ENCODE peak calls at places on chromosomes 6 and 20, in four cellular contexts. One of them, this sample, is unnamed.

GRCh38 chr6:158047120-158047518 is 65.5 kb downstream of the SYNJ2 start:
- DNase-seq in right lobe of liver: no peak
- DNase-seq in K562: no peak
- DNase-seq in astrocyte of the cerebellum: peak; percentile 56
- DNase-seq in this sample: peak; percentile 66

GRCh38 chr20:45328451-45328850 is 19.8 kb downstream of the SDC4 start:
- DNase-seq in right lobe of liver: no peak
- DNase-seq in astrocyte of the cerebellum: no peak
- DNase-seq in K562: no peak
- DNase-seq in this sample: no peak

GRCh38 chr20:44601801-44602204 is 19.4 kb downstream of the PKIG start:
- DNase-seq in astrocyte of the cerebellum: peak; percentile 77
- DNase-seq in K562: no peak
- DNase-seq in right lobe of liver: no peak
- DNase-seq in this sample: no peak

GRCh38 chr6:37033255-37033654 is 27.8 kb downstream of the FGD2 start:
- DNase-seq in astrocyte of the cerebellum: no peak
- DNase-seq in K562: peak; percentile 51
- DNase-seq in right lobe of liver: no peak
- DNase-seq in this sample: no peak

GRCh38 chr6:129778793-129779192 is 68.8 kb upstream of the ARHGAP18 start:
- DNase-seq in K562: no peak
- DNase-seq in astrocyte of the cerebellum: no peak
- DNase-seq in right lobe of liver: no peak
- DNase-seq in this sample: no peak

GRCh38 chr20:51604851-51605250 is 62.3 kb upstream of the NFATC2 start:
- DNase-seq in K562: no peak
- DNase-seq in right lobe of liver: no peak
- DNase-seq in astrocyte of the cerebellum: no peak
- DNase-seq in this sample: no peak

GRCh38 chr6:83057705-83058321 is 7.8 kb downstream of the UBE3D start:
- DNase-seq in astrocyte of the cerebellum: no peak
- DNase-seq in right lobe of liver: no peak
- DNase-seq in K562: peak; percentile 41
- DNase-seq in this sample: peak; percentile 66

GRCh38 chr20:47382746-47383145 is 26.2 kb upstream of the ZMYND8 start:
- DNase-seq in right lobe of liver: no peak
- DNase-seq in K562: no peak
- DNase-seq in astrocyte of the cerebellum: no peak
- DNase-seq in this sample: no peak

GRCh38 chr6:31792090-31792374 is 3.5 kb downstream of the VARS1 start:
- DNase-seq in K562: peak; percentile 17
- DNase-seq in right lobe of liver: no peak
- DNase-seq in astrocyte of the cerebellum: no peak
- DNase-seq in this sample: no peak

GRCh38 chr20:24696396-24696795 is 227.0 kb downstream of the SYNDIG1 start:
- DNase-seq in K562: no peak
- DNase-seq in astrocyte of the cerebellum: no peak
- DNase-seq in right lobe of liver: peak; percentile 35
- DNase-seq in this sample: no peak

GRCh38 chr6:16759646-16760535 is 1.4 kb downstream of the ATXN1 start:
- DNase-seq in K562: peak; percentile 69
- DNase-seq in astrocyte of the cerebellum: no peak
- DNase-seq in right lobe of liver: peak; percentile 97
- DNase-seq in this sample: peak; percentile 87

GRCh38 chr20:51400051-51400926 is 142.2 kb downstream of the NFATC2 start:
- DNase-seq in astrocyte of the cerebellum: no peak
- DNase-seq in K562: no peak
- DNase-seq in right lobe of liver: no peak
- DNase-seq in this sample: peak; percentile 93

GRCh38 chr20:34891166-34892062 is 15.0 kb downstream of the ACSS2 start:
- DNase-seq in right lobe of liver: no peak
- DNase-seq in K562: no peak
- DNase-seq in astrocyte of the cerebellum: no peak
- DNase-seq in this sample: peak; percentile 9

GRCh38 chr6:138258991-138259390 is 40.7 kb upstream of the PBOV1 start:
- DNase-seq in right lobe of liver: no peak
- DNase-seq in astrocyte of the cerebellum: no peak
- DNase-seq in K562: no peak
- DNase-seq in this sample: no peak

GRCh38 chr20:36173451-36173933 is 19.0 kb downstream of the EPB41L1 start:
- DNase-seq in astrocyte of the cerebellum: no peak
- DNase-seq in right lobe of liver: no peak
- DNase-seq in K562: peak; percentile 29
- DNase-seq in this sample: peak; percentile 18

GRCh38 chr6:124535746-124536145 is 426.5 kb upstream of the RNF217 start:
- DNase-seq in K562: no peak
- DNase-seq in astrocyte of the cerebellum: peak; percentile 3
- DNase-seq in right lobe of liver: no peak
- DNase-seq in this sample: no peak

GRCh38 chr20:50039706-50040431 is 57.1 kb downstream of the SNAI1 start:
- DNase-seq in K562: no peak
- DNase-seq in astrocyte of the cerebellum: no peak
- DNase-seq in right lobe of liver: no peak
- DNase-seq in this sample: no peak

GRCh38 chr6:42263165-42263852 is 45.6 kb upstream of the MRPS10 start:
- DNase-seq in K562: peak; percentile 48
- DNase-seq in astrocyte of the cerebellum: no peak
- DNase-seq in right lobe of liver: no peak
- DNase-seq in this sample: no peak

GRCh38 chr6:96613291-96613999 is 50.5 kb downstream of the FHL5 start:
- DNase-seq in astrocyte of the cerebellum: no peak
- DNase-seq in right lobe of liver: no peak
- DNase-seq in K562: no peak
- DNase-seq in this sample: peak; percentile 33

GRCh38 chr20:40279390-40279789 is 409.6 kb downstream of the MAFB start:
- DNase-seq in right lobe of liver: no peak
- DNase-seq in astrocyte of the cerebellum: peak; percentile 70
- DNase-seq in K562: peak; percentile 7
- DNase-seq in this sample: no peak

GRCh38 chr6:105596284-105596755 is 193.4 kb upstream of the PREP start:
- DNase-seq in right lobe of liver: no peak
- DNase-seq in astrocyte of the cerebellum: peak; percentile 94
- DNase-seq in K562: no peak
- DNase-seq in this sample: no peak

GRCh38 chr6:92559611-92560010 is 859.7 kb downstream of the EPHA7 start:
- DNase-seq in K562: no peak
- DNase-seq in astrocyte of the cerebellum: no peak
- DNase-seq in right lobe of liver: no peak
- DNase-seq in this sample: no peak

GRCh38 chr6:44237813-44238433 is 9.0 kb upstream of the HSP90AB1 start:
- DNase-seq in astrocyte of the cerebellum: no peak
- DNase-seq in right lobe of liver: peak; percentile 85
- DNase-seq in K562: peak; percentile 92
- DNase-seq in this sample: peak; percentile 80

GRCh38 chr6:75747985-75748742 is 875 bp upstream of the MYO6 start:
- DNase-seq in astrocyte of the cerebellum: no peak
- DNase-seq in K562: no peak
- DNase-seq in right lobe of liver: no peak
- DNase-seq in this sample: no peak

GRCh38 chr6:148682990-148683389 is 63.8 kb upstream of the UST start:
- DNase-seq in right lobe of liver: no peak
- DNase-seq in astrocyte of the cerebellum: no peak
- DNase-seq in K562: no peak
- DNase-seq in this sample: peak; percentile 24

GRCh38 chr6:43827898-43828297 is 57.9 kb downstream of the VEGFA start:
- DNase-seq in K562: no peak
- DNase-seq in right lobe of liver: no peak
- DNase-seq in astrocyte of the cerebellum: no peak
- DNase-seq in this sample: no peak

GRCh38 chr6:168525926-168526630 is 85.1 kb downstream of the SMOC2 start:
- DNase-seq in right lobe of liver: no peak
- DNase-seq in astrocyte of the cerebellum: no peak
- DNase-seq in K562: no peak
- DNase-seq in this sample: no peak

GRCh38 chr20:17495826-17496225 is 35.4 kb downstream of the BFSP1 start:
- DNase-seq in K562: no peak
- DNase-seq in astrocyte of the cerebellum: no peak
- DNase-seq in right lobe of liver: peak; percentile 25
- DNase-seq in this sample: no peak

GRCh38 chr6:12753034-12753433 is 36.5 kb downstream of the PHACTR1 start:
- DNase-seq in K562: no peak
- DNase-seq in right lobe of liver: no peak
- DNase-seq in astrocyte of the cerebellum: no peak
- DNase-seq in this sample: no peak

GRCh38 chr20:41457173-41457857 is 90.7 kb upstream of the EMILIN3 start:
- DNase-seq in K562: no peak
- DNase-seq in astrocyte of the cerebellum: no peak
- DNase-seq in right lobe of liver: no peak
- DNase-seq in this sample: no peak

GRCh38 chr6:28541996-28542395 is 16.3 kb downstream of the GPX5 start:
- DNase-seq in astrocyte of the cerebellum: no peak
- DNase-seq in right lobe of liver: no peak
- DNase-seq in K562: no peak
- DNase-seq in this sample: no peak

GRCh38 chr6:28544211-28544610 is 18.5 kb downstream of the GPX5 start:
- DNase-seq in astrocyte of the cerebellum: no peak
- DNase-seq in right lobe of liver: no peak
- DNase-seq in K562: no peak
- DNase-seq in this sample: peak; percentile 23

GRCh38 chr6:28542440-28543293 is 17.0 kb downstream of the GPX5 start:
- DNase-seq in K562: peak; percentile 90
- DNase-seq in astrocyte of the cerebellum: peak; percentile 42
- DNase-seq in right lobe of liver: peak; percentile 48
- DNase-seq in this sample: peak; percentile 88

GRCh38 chr6:28545955-28546354 is 20.3 kb downstream of the GPX5 start:
- DNase-seq in K562: peak; percentile 36
- DNase-seq in right lobe of liver: no peak
- DNase-seq in astrocyte of the cerebellum: no peak
- DNase-seq in this sample: no peak

DNA sequence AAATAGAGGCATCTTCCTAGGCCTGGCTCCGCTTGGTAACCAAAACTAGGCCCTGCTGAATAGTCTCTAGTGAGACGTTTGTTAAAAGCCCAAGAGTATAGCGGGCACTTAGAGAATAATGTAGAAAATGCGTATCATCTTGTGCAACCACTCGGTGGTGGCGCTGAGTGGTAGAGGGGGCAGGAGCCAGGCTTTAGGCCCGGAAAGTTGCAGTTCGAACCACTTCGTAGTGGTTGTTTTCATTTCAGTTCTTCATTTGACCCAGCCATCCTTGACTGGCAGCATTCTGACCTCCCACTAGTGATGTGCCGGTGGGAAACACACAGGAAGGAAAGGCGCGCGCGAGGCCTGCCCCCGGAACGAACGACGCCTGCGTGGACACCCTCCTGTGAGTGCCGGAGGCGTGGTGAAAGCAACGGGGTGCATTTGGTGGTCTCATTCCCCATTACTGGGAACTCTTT is 18.0 kb downstream of the GPX5 start:
- DNase-seq in K562: no peak
- DNase-seq in right lobe of liver: no peak
- DNase-seq in astrocyte of the cerebellum: no peak
- DNase-seq in this sample: peak; percentile 48
- H3K4me3 ChIP-seq in K562: no peak overlapping the region
- H3K4me3 ChIP-seq in right lobe of liver: no peak overlapping the region
- H3K4me3 ChIP-seq in astrocyte of the cerebellum: peak overlapping the region; percentile 36
- H3K4me3 ChIP-seq in this sample: peak overlapping the region; percentile 63

DNA sequence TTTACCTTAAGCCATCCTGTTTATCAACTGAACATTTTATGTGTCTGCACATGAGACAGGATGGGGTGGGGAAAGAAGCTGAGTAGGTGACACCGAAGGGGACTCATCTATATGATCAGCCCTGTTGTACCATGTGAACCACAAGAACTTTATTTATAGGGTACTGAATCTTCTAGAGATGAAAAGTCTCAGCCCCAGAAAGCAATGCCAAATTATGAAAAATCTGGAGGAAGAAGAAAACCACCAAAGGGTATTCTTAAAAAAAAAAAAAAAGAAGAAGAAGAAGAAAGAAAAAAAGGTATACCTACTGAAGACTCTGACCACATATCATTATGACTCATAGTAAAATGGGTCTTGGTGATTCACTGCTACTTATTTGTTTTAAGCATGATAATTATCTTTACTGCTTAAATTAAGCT is 39.8 kb upstream of the HBS1L start:
- DNase-seq in K562: no peak
- DNase-seq in astrocyte of the cerebellum: no peak
- DNase-seq in right lobe of liver: no peak
- DNase-seq in this sample: peak; percentile 29
- H3K4me3 ChIP-seq in K562: no peak overlapping the region
- H3K4me3 ChIP-seq in astrocyte of the cerebellum: no peak overlapping the region
- H3K4me3 ChIP-seq in right lobe of liver: no peak overlapping the region
- H3K4me3 ChIP-seq in this sample: no peak overlapping the region

GRCh38 chr6:181049-181654 is 111.1 kb upstream of the DUSP22 start:
- DNase-seq in right lobe of liver: no peak
- DNase-seq in astrocyte of the cerebellum: no peak
- DNase-seq in K562: no peak
- DNase-seq in this sample: peak; percentile 74
- H3K4me3 ChIP-seq in right lobe of liver: no peak overlapping the region
- H3K4me3 ChIP-seq in astrocyte of the cerebellum: no peak overlapping the region
- H3K4me3 ChIP-seq in K562: no peak overlapping the region
- H3K4me3 ChIP-seq in this sample: no peak overlapping the region

DNA sequence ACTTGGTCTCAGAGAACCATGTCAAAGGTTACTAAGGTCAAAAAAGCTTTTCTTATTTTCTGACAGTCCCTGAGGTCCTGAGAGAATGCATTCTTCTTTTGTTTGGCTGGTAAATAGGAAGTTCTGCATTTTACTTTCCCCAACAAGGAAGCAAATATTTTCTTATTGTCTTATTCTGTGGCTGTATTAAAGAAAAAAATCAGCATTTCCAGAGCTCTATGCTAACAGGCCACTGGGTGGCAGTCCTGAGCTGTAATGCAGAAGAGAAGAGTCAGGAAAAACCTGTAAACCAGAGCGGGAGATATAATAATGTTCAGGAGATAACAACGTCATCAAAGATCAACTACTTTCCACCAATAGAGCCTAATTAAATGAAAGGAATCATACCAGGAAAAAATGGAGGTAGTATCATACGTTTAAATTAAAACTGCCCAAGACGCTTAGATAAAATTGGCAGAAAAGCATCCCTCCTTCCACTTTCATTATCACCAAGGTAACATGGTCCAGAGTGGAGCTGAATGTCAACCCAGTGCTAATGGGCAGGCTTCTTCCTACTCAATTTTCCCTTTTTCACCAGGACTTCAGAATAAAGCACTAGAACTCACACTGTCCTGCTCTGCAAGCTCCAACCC is 55.6 kb upstream of the CARMIL1 start:
- DNase-seq in astrocyte of the cerebellum: no peak
- DNase-seq in right lobe of liver: peak; percentile 59
- DNase-seq in K562: peak; percentile 57
- DNase-seq in this sample: peak; percentile 73
- H3K4me3 ChIP-seq in astrocyte of the cerebellum: peak overlapping the region; percentile 8
- H3K4me3 ChIP-seq in right lobe of liver: no peak overlapping the region
- H3K4me3 ChIP-seq in K562: no peak overlapping the region
- H3K4me3 ChIP-seq in this sample: peak overlapping the region; percentile 31

GRCh38 chr20:1840865-1841553 is 54.2 kb upstream of the SIRPA start:
- DNase-seq in astrocyte of the cerebellum: no peak
- DNase-seq in right lobe of liver: no peak
- DNase-seq in K562: no peak
- DNase-seq in this sample: no peak
- H3K4me3 ChIP-seq in astrocyte of the cerebellum: no peak overlapping the region
- H3K4me3 ChIP-seq in right lobe of liver: no peak overlapping the region
- H3K4me3 ChIP-seq in K562: no peak overlapping the region
- H3K4me3 ChIP-seq in this sample: no peak overlapping the region

GRCh38 chr6:109478222-109478805 is 4.7 kb downstream of the ZBTB24 start:
- DNase-seq in right lobe of liver: no peak
- DNase-seq in K562: no peak
- DNase-seq in astrocyte of the cerebellum: no peak
- DNase-seq in this sample: no peak
- H3K4me3 ChIP-seq in right lobe of liver: no peak overlapping the region
- H3K4me3 ChIP-seq in K562: no peak overlapping the region
- H3K4me3 ChIP-seq in astrocyte of the cerebellum: no peak overlapping the region
- H3K4me3 ChIP-seq in this sample: peak overlapping the region; percentile 65

This sample was measured in GM12865.